ENCODE peak calls at places on chromosomes 7 and 10, in four cellular contexts. O is H9, Y is neuronal stem cell, B is IMR-90. G is an unnamed sample.

GRCh38 chr10:48467669-48468068 is 137.2 kb downstream of the ARHGAP22 start:
- DNase-seq in O (no peak), Y (no peak), B (no peak), G (no peak)

GRCh38 chr7:40579401-40579800 is 444.6 kb downstream of the SUGCT start:
- DNase-seq in O (no peak), Y (no peak), B (peak), G (peak)

GRCh38 chr7:150990416-150991186 is at the start of gene NOS3:
- DNase-seq in O (peak), Y (no peak), B (no peak), G (no peak)

GRCh38 chr10:76034236-76035009 is 603.0 kb downstream of the LRMDA start:
- DNase-seq in O (no peak), Y (no peak), B (no peak), G (no peak)

GRCh38 chr7:35705932-35706461 is 11.1 kb upstream of the HERPUD2 start:
- DNase-seq in O (no peak), Y (no peak), B (peak), G (peak)

GRCh38 chr10:93819520-93819919 is 61.8 kb downstream of the LGI1 start:
- DNase-seq in O (no peak), Y (no peak), B (no peak), G (no peak)

GRCh38 chr10:42367532-42368230 is 270.7 kb downstream of the ZNF33B start:
- DNase-seq in O (no peak), Y (peak), B (peak), G (no peak)

GRCh38 chr10:24009115-24009514 is 199.8 kb upstream of the KIAA1217 start:
- DNase-seq in O (no peak), Y (no peak), B (no peak), G (no peak)

DNA sequence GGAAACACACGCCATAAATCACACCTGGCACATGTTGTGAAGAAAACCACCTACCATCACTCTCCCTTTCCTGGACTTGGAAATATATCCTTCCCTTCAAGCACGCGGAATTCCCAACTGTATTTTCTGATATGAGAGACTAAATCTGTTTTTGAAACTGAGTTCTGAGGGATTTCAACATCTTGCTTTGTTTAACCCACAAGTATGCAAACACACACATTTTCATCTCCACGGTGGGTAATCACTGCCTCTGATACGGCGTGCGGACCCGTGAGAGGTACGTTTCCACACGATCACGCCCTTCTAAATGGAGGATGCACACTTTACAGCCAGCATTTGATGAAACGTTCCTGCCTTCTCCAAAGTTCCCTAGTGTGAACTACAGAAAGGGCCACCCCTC is 83.4 kb downstream of the ZRANB1 start:
- DNase-seq in O (no peak), Y (no peak), B (peak), G (peak)
- H2BK5ac ChIP-seq in O (no peak), Y (no peak), B (no peak), G (no peak)

GRCh38 chr7:103341466-103341865 is 3.1 kb downstream of the DNAJC2 start:
- DNase-seq in O (no peak), Y (no peak), B (no peak), G (no peak)

GRCh38 chr7:103347507-103348267 is at the start of gene PSMC2:
- DNase-seq in O (peak), Y (peak), B (peak), G (peak)

GRCh38 chr7:103343332-103343731 is 1.2 kb downstream of the DNAJC2 start:
- DNase-seq in O (no peak), Y (no peak), B (no peak), G (peak)

GRCh38 chr7:103344453-103345149 is at the start of gene DNAJC2:
- DNase-seq in O (peak), Y (peak), B (peak), G (peak)

DNA sequence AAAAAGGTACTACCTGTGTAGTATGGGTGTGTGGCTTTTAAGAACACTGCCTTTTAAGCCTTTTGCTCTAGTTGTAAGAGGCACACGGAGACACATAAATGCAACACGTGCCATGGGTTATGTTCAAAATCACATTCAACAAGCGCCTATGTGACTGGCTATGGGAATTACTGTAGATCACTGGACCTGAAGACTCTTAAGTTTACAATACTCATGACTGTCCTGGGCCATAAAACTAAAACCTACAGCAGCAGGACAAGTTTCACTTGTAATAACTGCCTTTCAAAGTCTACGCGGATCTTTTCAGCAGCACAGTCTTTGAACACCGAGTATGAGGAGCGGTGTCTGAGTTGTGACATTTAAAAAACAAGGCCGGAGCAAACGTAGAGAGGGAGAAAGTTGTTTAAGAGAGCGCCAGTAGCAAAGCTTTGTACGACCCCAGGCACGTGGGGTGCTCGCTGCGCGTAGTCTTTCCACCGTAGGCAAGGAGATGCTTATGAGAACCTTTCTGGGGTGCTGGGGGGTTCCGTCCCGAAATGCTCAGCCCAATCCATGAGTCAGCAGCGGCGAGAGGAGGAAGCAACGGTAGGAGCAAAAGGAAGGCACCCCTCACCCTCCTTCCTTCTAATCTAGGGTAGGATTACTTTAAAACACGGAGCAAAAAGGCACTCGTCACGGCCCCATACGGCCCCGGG is 662 bp downstream of the DNAJC2 start:
- DNase-seq in O (no peak), Y (no peak), B (peak), G (peak)
- H2AFZ ChIP-seq in O (no peak), Y (peak), B (peak), G (peak)

GRCh38 chr10:125411724-125412123 is 251.4 kb upstream of the CTBP2 start:
- DNase-seq in O (no peak), Y (no peak), B (peak), G (peak)

GRCh38 chr10:125407000-125407502 is 246.7 kb upstream of the CTBP2 start:
- DNase-seq in O (no peak), Y (no peak), B (peak), G (no peak)

GRCh38 chr10:125414998-125415397 is 254.6 kb upstream of the CTBP2 start:
- DNase-seq in O (no peak), Y (no peak), B (peak), G (no peak)

GRCh38 chr10:125407557-125407956 is 247.2 kb upstream of the CTBP2 start:
- DNase-seq in O (no peak), Y (no peak), B (no peak), G (no peak)

GRCh38 chr10:125409756-125410155 is 249.4 kb upstream of the CTBP2 start:
- DNase-seq in O (no peak), Y (no peak), B (no peak), G (no peak)
- H2AK5ac ChIP-seq in O (no peak), Y (no peak), B (no peak), G (no peak)

GRCh38 chr10:22317121-22317370 is 858 bp downstream of the COMMD3 start:
- DNase-seq in O (no peak), Y (no peak), B (no peak), G (peak)

GRCh38 chr10:22317771-22318565 is 1.8 kb downstream of the COMMD3 start:
- DNase-seq in O (no peak), Y (no peak), B (no peak), G (no peak)

GRCh38 chr10:22315455-22316285 is 518 bp upstream of the COMMD3 start:
- DNase-seq in O (no peak), Y (no peak), B (no peak), G (no peak)

GRCh38 chr10:22314852-22315251 is 1.3 kb upstream of the COMMD3 start:
- DNase-seq in O (no peak), Y (no peak), B (no peak), G (no peak)

DNA sequence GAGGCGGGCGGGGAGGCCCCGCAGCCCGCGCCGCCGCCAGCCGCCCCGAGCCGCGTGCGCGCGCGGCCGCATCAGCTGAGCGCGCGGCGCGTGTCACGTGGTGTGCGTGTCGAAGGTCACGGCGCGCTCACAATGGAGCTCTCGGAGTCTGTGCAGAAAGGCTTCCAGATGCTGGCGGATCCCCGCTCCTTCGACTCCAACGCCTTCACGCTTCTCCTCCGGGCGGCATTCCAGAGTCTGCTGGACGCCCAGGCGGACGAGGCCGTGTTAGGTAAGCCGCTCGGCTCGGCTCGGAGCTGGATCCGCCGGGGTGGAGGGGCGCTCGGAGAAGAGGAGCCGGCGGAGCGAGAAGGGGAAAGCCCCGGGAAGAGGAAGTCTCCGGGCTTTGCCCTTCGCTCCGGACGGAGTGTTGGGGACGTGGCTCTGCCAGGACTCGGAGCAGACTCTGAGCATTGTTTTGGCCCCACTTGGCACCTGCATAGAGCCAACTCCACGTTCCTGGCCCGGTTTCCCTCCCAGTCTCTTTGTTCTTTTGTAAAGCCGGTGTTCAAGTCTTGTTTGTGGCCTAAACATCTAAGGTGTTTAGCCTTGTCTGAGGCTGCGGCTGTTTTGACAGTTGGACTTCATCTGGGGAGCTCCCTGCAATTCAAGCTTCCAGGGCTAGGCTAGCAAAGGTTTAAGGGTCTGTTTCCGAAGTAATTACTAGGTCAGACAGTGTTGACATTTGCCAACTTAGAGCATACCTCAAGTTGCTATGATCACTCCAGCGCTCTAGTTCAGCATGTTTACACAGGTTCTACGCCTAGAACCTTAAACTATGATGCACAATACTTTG is at the start of gene COMMD3:
- DNase-seq in O (peak), Y (peak), B (peak), G (peak)
- H2BK5ac ChIP-seq in O (no peak), Y (peak), B (peak), G (peak)

GRCh38 chr10:67242531-67242930 is 316.7 kb downstream of the LRRTM3 start:
- DNase-seq in O (no peak), Y (no peak), B (no peak), G (no peak)

GRCh38 chr10:67239864-67240497 is 314.1 kb downstream of the LRRTM3 start:
- DNase-seq in O (no peak), Y (no peak), B (no peak), G (no peak)

DNA sequence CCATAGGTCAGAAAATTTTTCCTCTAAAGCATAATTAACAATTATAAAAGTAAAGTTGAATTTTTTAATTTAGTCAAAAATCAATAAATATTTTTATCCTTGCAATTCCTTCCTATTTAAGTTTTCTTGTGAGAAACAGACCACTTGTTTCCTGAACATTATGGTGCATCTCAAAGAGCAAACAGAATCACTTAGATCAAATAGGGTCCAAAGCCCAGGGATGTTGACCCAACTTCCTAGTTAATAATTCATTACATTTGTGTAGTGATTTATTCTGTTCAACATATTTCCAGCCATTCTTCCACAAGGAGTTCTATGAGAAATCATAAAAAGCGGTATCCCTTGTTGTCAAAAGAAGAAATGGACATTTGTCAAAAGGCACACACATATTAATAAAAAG is 315.6 kb downstream of the LRRTM3 start:
- DNase-seq in O (no peak), Y (no peak), B (no peak), G (no peak)
- H2AFZ ChIP-seq in O (no peak), Y (no peak), B (no peak), G (no peak)

DNA sequence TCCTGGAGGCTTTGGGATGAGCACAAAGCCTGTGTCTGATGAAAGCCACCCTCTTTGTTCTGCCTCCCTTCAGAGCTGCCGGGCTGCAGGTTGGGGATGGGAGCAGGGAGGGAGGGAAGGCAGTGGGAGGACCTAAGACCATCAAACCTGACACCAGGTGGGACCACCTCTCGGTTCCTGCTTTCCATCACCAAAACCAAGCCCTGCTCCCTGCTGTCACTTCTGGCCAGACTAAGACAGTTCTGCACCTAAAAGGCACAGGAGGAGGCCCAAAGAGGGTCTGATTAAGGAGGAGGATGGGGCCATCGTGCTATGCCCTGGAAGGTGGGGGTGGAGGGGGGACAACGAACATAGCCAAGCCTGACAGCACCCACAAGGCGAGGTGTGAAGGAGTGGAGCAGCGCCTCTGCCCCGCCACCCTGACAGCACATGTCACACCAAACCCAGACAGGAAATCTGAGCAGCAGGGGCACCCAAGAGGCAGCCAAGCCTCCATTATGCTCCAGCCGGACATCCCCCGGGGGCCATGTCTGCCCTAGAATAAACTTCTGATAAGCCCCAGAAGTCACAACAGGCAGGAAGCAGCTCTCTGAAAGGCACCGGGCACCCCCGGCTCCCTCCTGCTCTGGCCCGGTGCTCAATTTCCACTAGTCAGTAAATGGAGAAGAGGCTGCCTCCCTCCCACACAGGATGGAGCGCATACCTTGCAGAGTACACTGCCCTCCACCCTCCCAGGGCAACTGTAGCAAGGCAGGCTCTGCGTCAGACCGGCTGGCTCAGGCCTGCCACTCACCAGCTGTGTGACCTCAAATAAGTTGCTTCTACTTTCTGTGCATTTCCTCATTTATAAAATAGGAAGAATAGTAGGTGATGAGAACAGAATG is 48.9 kb downstream of the DLG5 start:
- DNase-seq in O (peak), Y (peak), B (peak), G (peak)
- H2AK5ac ChIP-seq in O (no peak), Y (no peak), B (no peak), G (peak)

GRCh38 chr7:94298943-94299342 is 95.8 kb upstream of the COL1A2 start:
- DNase-seq in O (no peak), Y (no peak), B (peak), G (peak)

GRCh38 chr7:94296886-94297285 is 97.8 kb upstream of the COL1A2 start:
- DNase-seq in O (no peak), Y (no peak), B (no peak), G (no peak)

GRCh38 chr7:94297397-94297838 is 97.3 kb upstream of the COL1A2 start:
- DNase-seq in O (no peak), Y (no peak), B (peak), G (peak)

GRCh38 chr7:94301024-94301588 is 93.6 kb upstream of the COL1A2 start:
- DNase-seq in O (peak), Y (peak), B (peak), G (peak)

DNA sequence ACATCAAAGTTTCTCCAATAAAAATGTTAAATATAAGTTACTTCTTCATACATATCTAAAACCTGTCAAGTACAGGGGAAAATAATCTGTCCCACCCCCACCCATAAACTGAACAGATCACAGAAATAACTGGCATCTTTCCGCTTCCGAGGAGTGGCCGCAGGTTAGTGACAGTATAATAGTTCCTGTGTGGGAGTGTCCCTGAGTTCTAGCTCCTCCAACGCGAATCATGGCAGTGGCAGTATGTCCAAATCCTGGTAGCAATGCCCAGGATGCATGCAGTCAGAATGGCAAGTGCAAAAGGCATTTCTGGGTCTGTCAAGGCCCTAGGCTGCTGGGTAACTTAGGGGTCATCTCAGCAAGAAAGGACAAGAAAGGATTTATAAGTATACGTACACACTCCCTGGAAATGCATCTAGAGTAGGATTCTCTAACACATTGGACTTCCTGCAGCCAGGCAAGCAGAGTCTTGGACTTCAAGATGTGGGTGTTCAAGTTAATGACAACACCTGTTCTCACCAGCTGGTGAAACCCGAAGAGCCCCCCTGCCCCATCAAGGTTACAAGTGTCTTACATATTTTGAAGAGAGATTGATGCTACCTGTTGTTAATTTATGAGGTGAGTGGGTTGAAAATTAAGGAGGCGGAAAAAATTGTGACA is 94.4 kb upstream of the COL1A2 start:
- DNase-seq in O (no peak), Y (no peak), B (no peak), G (peak)
- H2BK5ac ChIP-seq in O (no peak), Y (no peak), B (peak), G (no peak)

DNA sequence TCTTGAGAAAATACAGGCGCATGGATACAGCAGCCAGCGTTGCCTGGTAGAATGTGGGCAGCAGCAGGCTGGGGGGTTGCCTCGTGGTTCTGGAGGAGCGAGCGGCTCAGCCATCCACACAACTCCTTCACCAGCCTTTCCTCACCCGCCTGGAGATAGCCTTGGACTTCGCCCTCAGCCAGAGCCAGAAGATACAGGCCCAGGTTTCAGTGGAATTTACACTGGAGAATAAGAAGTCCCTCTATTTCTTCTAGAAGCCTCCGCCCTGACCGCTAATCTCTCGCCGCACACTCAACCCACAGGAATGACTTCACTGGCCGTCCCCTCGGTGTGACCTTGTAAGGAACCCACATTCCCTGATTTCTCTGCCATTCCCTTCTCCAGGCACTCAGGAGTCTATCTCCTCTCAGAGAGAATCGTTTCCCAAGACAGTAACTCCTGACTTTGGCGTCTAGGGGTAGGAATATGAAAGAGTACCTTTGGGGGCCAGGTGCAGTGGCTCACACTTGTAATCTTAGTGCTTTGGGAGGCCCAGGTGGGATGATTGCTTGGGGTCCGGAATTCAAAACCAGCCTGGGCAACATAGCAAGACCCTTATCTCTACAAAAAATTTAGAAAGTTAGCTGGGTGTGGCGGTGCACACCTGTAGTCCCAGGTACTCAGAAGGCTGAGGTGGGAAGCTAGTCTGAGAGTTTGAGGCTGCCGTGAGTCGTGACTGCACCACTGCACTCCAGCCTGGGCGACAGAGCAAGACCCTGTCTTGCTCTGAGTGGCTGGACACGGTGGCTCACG is 52.0 kb upstream of the ECHDC3 start:
- DNase-seq in O (no peak), Y (no peak), B (no peak), G (no peak)
- H2AFZ ChIP-seq in O (no peak), Y (no peak), B (no peak), G (no peak)

GRCh38 chr7:468141-468540 is 51.5 kb downstream of the PDGFA start:
- DNase-seq in O (no peak), Y (no peak), B (no peak), G (no peak)
- H2AK5ac ChIP-seq in O (no peak), Y (no peak), B (no peak), G (no peak)

G was measured in mesenchymal stem cell.